ENCODE peak calls at places on chromosomes 4 and X, in eight cellular contexts. One of them, this sample, is unnamed.

GRCh38 chrX:74286950-74287349 is 17.0 kb upstream of the ZCCHC13 start:
- DNase-seq in activated CD8-positive, alpha-beta memory T cell treated with anti-CD3 and anti-CD28 coated beads for 48 hours: no peak
- DNase-seq in AG09309: peak
- DNase-seq in left ventricle myocardium inferior: no peak
- DNase-seq in heart left ventricle: no peak
- DNase-seq in endothelial cell: no peak
- DNase-seq in memory B cell: no peak
- DNase-seq in Calu3: no peak
- DNase-seq in this sample: peak

GRCh38 chr4:168475745-168476144 is 4.5 kb downstream of the DDX60L start:
- DNase-seq in activated CD8-positive, alpha-beta memory T cell treated with anti-CD3 and anti-CD28 coated beads for 48 hours: no peak
- DNase-seq in AG09309: no peak
- DNase-seq in left ventricle myocardium inferior: no peak
- DNase-seq in heart left ventricle: no peak
- DNase-seq in endothelial cell: no peak
- DNase-seq in memory B cell: no peak
- DNase-seq in Calu3: no peak
- DNase-seq in this sample: no peak

GRCh38 chrX:107731831-107732502 is 43.6 kb downstream of the TSC22D3 start:
- DNase-seq in activated CD8-positive, alpha-beta memory T cell treated with anti-CD3 and anti-CD28 coated beads for 48 hours: no peak
- DNase-seq in AG09309: no peak
- DNase-seq in left ventricle myocardium inferior: peak
- DNase-seq in heart left ventricle: peak
- DNase-seq in endothelial cell: no peak
- DNase-seq in memory B cell: no peak
- DNase-seq in Calu3: peak
- DNase-seq in this sample: peak

GRCh38 chr4:17447056-17447455 is 64.8 kb downstream of the QDPR start:
- DNase-seq in activated CD8-positive, alpha-beta memory T cell treated with anti-CD3 and anti-CD28 coated beads for 48 hours: no peak
- DNase-seq in AG09309: no peak
- DNase-seq in left ventricle myocardium inferior: no peak
- DNase-seq in heart left ventricle: no peak
- DNase-seq in endothelial cell: no peak
- DNase-seq in memory B cell: no peak
- DNase-seq in Calu3: no peak
- DNase-seq in this sample: peak

GRCh38 chr4:135598151-135598550 is 1396.6 kb upstream of the PABPC4L start:
- DNase-seq in activated CD8-positive, alpha-beta memory T cell treated with anti-CD3 and anti-CD28 coated beads for 48 hours: no peak
- DNase-seq in AG09309: no peak
- DNase-seq in left ventricle myocardium inferior: no peak
- DNase-seq in heart left ventricle: no peak
- DNase-seq in endothelial cell: no peak
- DNase-seq in memory B cell: no peak
- DNase-seq in Calu3: no peak
- DNase-seq in this sample: peak

GRCh38 chr4:174663254-174663653 is 141.0 kb upstream of the HPGD start:
- DNase-seq in activated CD8-positive, alpha-beta memory T cell treated with anti-CD3 and anti-CD28 coated beads for 48 hours: no peak
- DNase-seq in AG09309: no peak
- DNase-seq in left ventricle myocardium inferior: no peak
- DNase-seq in heart left ventricle: no peak
- DNase-seq in endothelial cell: no peak
- DNase-seq in memory B cell: no peak
- DNase-seq in Calu3: no peak
- DNase-seq in this sample: peak

GRCh38 chrX:97295954-97296353 is 412.2 kb downstream of the RPA4 start:
- DNase-seq in activated CD8-positive, alpha-beta memory T cell treated with anti-CD3 and anti-CD28 coated beads for 48 hours: no peak
- DNase-seq in AG09309: no peak
- DNase-seq in left ventricle myocardium inferior: no peak
- DNase-seq in heart left ventricle: no peak
- DNase-seq in endothelial cell: no peak
- DNase-seq in memory B cell: no peak
- DNase-seq in Calu3: no peak
- DNase-seq in this sample: no peak

GRCh38 chr4:105951198-105951597 is 55.9 kb downstream of the NPNT start:
- DNase-seq in activated CD8-positive, alpha-beta memory T cell treated with anti-CD3 and anti-CD28 coated beads for 48 hours: no peak
- DNase-seq in AG09309: peak
- DNase-seq in left ventricle myocardium inferior: no peak
- DNase-seq in heart left ventricle: no peak
- DNase-seq in endothelial cell: no peak
- DNase-seq in memory B cell: no peak
- DNase-seq in Calu3: no peak
- DNase-seq in this sample: peak

GRCh38 chr4:128220286-128221235 is 67.1 kb downstream of the PGRMC2 start:
- DNase-seq in activated CD8-positive, alpha-beta memory T cell treated with anti-CD3 and anti-CD28 coated beads for 48 hours: no peak
- DNase-seq in AG09309: peak
- DNase-seq in left ventricle myocardium inferior: no peak
- DNase-seq in heart left ventricle: no peak
- DNase-seq in endothelial cell: no peak
- DNase-seq in memory B cell: no peak
- DNase-seq in Calu3: no peak
- DNase-seq in this sample: peak

GRCh38 chrX:109350051-109350450 is 131.8 kb downstream of the GUCY2F start:
- DNase-seq in activated CD8-positive, alpha-beta memory T cell treated with anti-CD3 and anti-CD28 coated beads for 48 hours: no peak
- DNase-seq in AG09309: no peak
- DNase-seq in left ventricle myocardium inferior: no peak
- DNase-seq in heart left ventricle: no peak
- DNase-seq in endothelial cell: no peak
- DNase-seq in memory B cell: no peak
- DNase-seq in Calu3: no peak
- DNase-seq in this sample: no peak

GRCh38 chr4:56007154-56007553 is 58.4 kb downstream of the CEP135 start:
- DNase-seq in activated CD8-positive, alpha-beta memory T cell treated with anti-CD3 and anti-CD28 coated beads for 48 hours: no peak
- DNase-seq in AG09309: no peak
- DNase-seq in left ventricle myocardium inferior: no peak
- DNase-seq in heart left ventricle: no peak
- DNase-seq in endothelial cell: no peak
- DNase-seq in memory B cell: no peak
- DNase-seq in Calu3: no peak
- DNase-seq in this sample: no peak

GRCh38 chr4:125266901-125267601 is 47.7 kb upstream of the FAT4 start:
- DNase-seq in activated CD8-positive, alpha-beta memory T cell treated with anti-CD3 and anti-CD28 coated beads for 48 hours: no peak
- DNase-seq in AG09309: peak
- DNase-seq in left ventricle myocardium inferior: no peak
- DNase-seq in heart left ventricle: no peak
- DNase-seq in endothelial cell: no peak
- DNase-seq in memory B cell: no peak
- DNase-seq in Calu3: no peak
- DNase-seq in this sample: peak

GRCh38 chrX:48890934-48891401 is 6.6 kb downstream of the TIMM17B start:
- DNase-seq in activated CD8-positive, alpha-beta memory T cell treated with anti-CD3 and anti-CD28 coated beads for 48 hours: no peak
- DNase-seq in AG09309: no peak
- DNase-seq in left ventricle myocardium inferior: peak
- DNase-seq in heart left ventricle: no peak
- DNase-seq in endothelial cell: peak
- DNase-seq in memory B cell: no peak
- DNase-seq in Calu3: no peak
- DNase-seq in this sample: no peak

GRCh38 chr4:83850435-83850834 is 314.5 kb downstream of the GPAT3 start:
- DNase-seq in activated CD8-positive, alpha-beta memory T cell treated with anti-CD3 and anti-CD28 coated beads for 48 hours: no peak
- DNase-seq in AG09309: no peak
- DNase-seq in left ventricle myocardium inferior: no peak
- DNase-seq in heart left ventricle: no peak
- DNase-seq in endothelial cell: no peak
- DNase-seq in memory B cell: no peak
- DNase-seq in Calu3: no peak
- DNase-seq in this sample: peak

GRCh38 chr4:156676116-156676851 is 295.3 kb downstream of the PDGFC start:
- DNase-seq in activated CD8-positive, alpha-beta memory T cell treated with anti-CD3 and anti-CD28 coated beads for 48 hours: no peak
- DNase-seq in AG09309: no peak
- DNase-seq in left ventricle myocardium inferior: no peak
- DNase-seq in heart left ventricle: no peak
- DNase-seq in endothelial cell: no peak
- DNase-seq in memory B cell: no peak
- DNase-seq in Calu3: no peak
- DNase-seq in this sample: peak

GRCh38 chr4:139873111-139873866 is 207.7 kb downstream of the MGST2 start:
- DNase-seq in activated CD8-positive, alpha-beta memory T cell treated with anti-CD3 and anti-CD28 coated beads for 48 hours: no peak
- DNase-seq in AG09309: peak
- DNase-seq in left ventricle myocardium inferior: no peak
- DNase-seq in heart left ventricle: no peak
- DNase-seq in endothelial cell: no peak
- DNase-seq in memory B cell: no peak
- DNase-seq in Calu3: no peak
- DNase-seq in this sample: peak

GRCh38 chr4:8039290-8039689 is 99.6 kb upstream of the AFAP1 start:
- DNase-seq in activated CD8-positive, alpha-beta memory T cell treated with anti-CD3 and anti-CD28 coated beads for 48 hours: no peak
- DNase-seq in AG09309: no peak
- DNase-seq in left ventricle myocardium inferior: no peak
- DNase-seq in heart left ventricle: no peak
- DNase-seq in endothelial cell: peak
- DNase-seq in memory B cell: no peak
- DNase-seq in Calu3: no peak
- DNase-seq in this sample: no peak

GRCh38 chr4:125838924-125839323 is 524.2 kb downstream of the FAT4 start:
- DNase-seq in activated CD8-positive, alpha-beta memory T cell treated with anti-CD3 and anti-CD28 coated beads for 48 hours: no peak
- DNase-seq in AG09309: no peak
- DNase-seq in left ventricle myocardium inferior: no peak
- DNase-seq in heart left ventricle: no peak
- DNase-seq in endothelial cell: no peak
- DNase-seq in memory B cell: no peak
- DNase-seq in Calu3: no peak
- DNase-seq in this sample: no peak

GRCh38 chr4:21226637-21227538 is 526.6 kb downstream of the PACRGL start:
- DNase-seq in activated CD8-positive, alpha-beta memory T cell treated with anti-CD3 and anti-CD28 coated beads for 48 hours: no peak
- DNase-seq in AG09309: no peak
- DNase-seq in left ventricle myocardium inferior: no peak
- DNase-seq in heart left ventricle: no peak
- DNase-seq in endothelial cell: no peak
- DNase-seq in memory B cell: no peak
- DNase-seq in Calu3: no peak
- DNase-seq in this sample: no peak

GRCh38 chr4:115575851-115576250 is 462.4 kb upstream of the NDST4 start:
- DNase-seq in activated CD8-positive, alpha-beta memory T cell treated with anti-CD3 and anti-CD28 coated beads for 48 hours: no peak
- DNase-seq in AG09309: no peak
- DNase-seq in left ventricle myocardium inferior: no peak
- DNase-seq in heart left ventricle: no peak
- DNase-seq in endothelial cell: no peak
- DNase-seq in memory B cell: no peak
- DNase-seq in Calu3: no peak
- DNase-seq in this sample: no peak

GRCh38 chr4:105280338-105280809 is 133.7 kb downstream of the TET2 start:
- DNase-seq in activated CD8-positive, alpha-beta memory T cell treated with anti-CD3 and anti-CD28 coated beads for 48 hours: no peak
- DNase-seq in AG09309: peak
- DNase-seq in left ventricle myocardium inferior: no peak
- DNase-seq in heart left ventricle: no peak
- DNase-seq in endothelial cell: no peak
- DNase-seq in memory B cell: no peak
- DNase-seq in Calu3: no peak
- DNase-seq in this sample: peak

GRCh38 chrX:140090800-140091275 is 125.5 kb upstream of the CXorf66 start:
- DNase-seq in activated CD8-positive, alpha-beta memory T cell treated with anti-CD3 and anti-CD28 coated beads for 48 hours: no peak
- DNase-seq in AG09309: no peak
- DNase-seq in left ventricle myocardium inferior: no peak
- DNase-seq in heart left ventricle: no peak
- DNase-seq in endothelial cell: no peak
- DNase-seq in memory B cell: no peak
- DNase-seq in Calu3: no peak
- DNase-seq in this sample: no peak

GRCh38 chrX:276588-277171 is 4.5 kb upstream of the PLCXD1 start:
- DNase-seq in activated CD8-positive, alpha-beta memory T cell treated with anti-CD3 and anti-CD28 coated beads for 48 hours: no peak
- DNase-seq in AG09309: no peak
- DNase-seq in left ventricle myocardium inferior: no peak
- DNase-seq in heart left ventricle: peak
- DNase-seq in endothelial cell: peak
- DNase-seq in memory B cell: no peak
- DNase-seq in Calu3: peak
- DNase-seq in this sample: peak

GRCh38 chr4:73844352-73844751 is 7.9 kb downstream of the CXCL6 start:
- DNase-seq in activated CD8-positive, alpha-beta memory T cell treated with anti-CD3 and anti-CD28 coated beads for 48 hours: no peak
- DNase-seq in AG09309: peak
- DNase-seq in left ventricle myocardium inferior: no peak
- DNase-seq in heart left ventricle: no peak
- DNase-seq in endothelial cell: no peak
- DNase-seq in memory B cell: no peak
- DNase-seq in Calu3: no peak
- DNase-seq in this sample: peak

GRCh38 chrX:140762061-140762460 is 52.5 kb downstream of the LINC00632 start:
- DNase-seq in activated CD8-positive, alpha-beta memory T cell treated with anti-CD3 and anti-CD28 coated beads for 48 hours: no peak
- DNase-seq in AG09309: no peak
- DNase-seq in left ventricle myocardium inferior: no peak
- DNase-seq in heart left ventricle: no peak
- DNase-seq in endothelial cell: peak
- DNase-seq in memory B cell: peak
- DNase-seq in Calu3: peak
- DNase-seq in this sample: peak

GRCh38 chr4:184861047-184861446 is 35.3 kb upstream of the ACSL1 start:
- DNase-seq in activated CD8-positive, alpha-beta memory T cell treated with anti-CD3 and anti-CD28 coated beads for 48 hours: no peak
- DNase-seq in AG09309: no peak
- DNase-seq in left ventricle myocardium inferior: no peak
- DNase-seq in heart left ventricle: no peak
- DNase-seq in endothelial cell: no peak
- DNase-seq in memory B cell: no peak
- DNase-seq in Calu3: no peak
- DNase-seq in this sample: no peak